ENCODE peak calls at places on chromosomes 13 and 19, in seven cellular contexts. One of them, this sample, is unnamed.

GRCh38 chr19:19510432-19510831 is 4.9 kb downstream of the TSSK6 start:
- DNase-seq in HCT116: no peak
- DNase-seq in GM23248: peak; percentile 16
- DNase-seq in SK-N-SH: no peak
- DNase-seq in OCI-LY7: no peak
- DNase-seq in PC-3: no peak
- DNase-seq in hepatocyte: no peak
- DNase-seq in this sample: no peak

GRCh38 chr13:40445557-40445990 is 220.9 kb downstream of the FOXO1 start:
- DNase-seq in SK-N-SH: no peak
- DNase-seq in GM23248: no peak
- DNase-seq in OCI-LY7: peak; percentile 100
- DNase-seq in PC-3: peak; percentile 74
- DNase-seq in hepatocyte: no peak
- DNase-seq in HCT116: no peak
- DNase-seq in this sample: no peak

GRCh38 chr19:11261902-11262839 is at the start of gene DOCK6:
- DNase-seq in hepatocyte: peak; percentile 76
- DNase-seq in SK-N-SH: peak; percentile 91
- DNase-seq in OCI-LY7: peak; percentile 68
- DNase-seq in GM23248: peak; percentile 72
- DNase-seq in PC-3: peak; percentile 32
- DNase-seq in HCT116: no peak
- DNase-seq in this sample: no peak

GRCh38 chr19:41758846-41759245 is 3.5 kb downstream of the CEACAM6 start:
- DNase-seq in OCI-LY7: no peak
- DNase-seq in HCT116: no peak
- DNase-seq in hepatocyte: no peak
- DNase-seq in GM23248: no peak
- DNase-seq in PC-3: peak; percentile 62
- DNase-seq in SK-N-SH: no peak
- DNase-seq in this sample: no peak

GRCh38 chr19:46954502-46955004 is 65.1 kb upstream of the NPAS1 start:
- DNase-seq in hepatocyte: no peak
- DNase-seq in SK-N-SH: no peak
- DNase-seq in OCI-LY7: no peak
- DNase-seq in PC-3: no peak
- DNase-seq in GM23248: no peak
- DNase-seq in HCT116: no peak
- DNase-seq in this sample: peak; percentile 36

GRCh38 chr19:35908977-35909683 is 1.0 kb upstream of the TYROBP start:
- DNase-seq in OCI-LY7: peak; percentile 83
- DNase-seq in SK-N-SH: no peak
- DNase-seq in GM23248: no peak
- DNase-seq in hepatocyte: no peak
- DNase-seq in PC-3: no peak
- DNase-seq in HCT116: no peak
- DNase-seq in this sample: no peak

GRCh38 chr13:106140476-106140875 is 395.0 kb downstream of the EFNB2 start:
- DNase-seq in OCI-LY7: no peak
- DNase-seq in SK-N-SH: no peak
- DNase-seq in HCT116: no peak
- DNase-seq in GM23248: no peak
- DNase-seq in PC-3: no peak
- DNase-seq in hepatocyte: no peak
- DNase-seq in this sample: no peak

GRCh38 chr19:45243144-45243732 is 2.0 kb downstream of the EXOC3L2 start:
- DNase-seq in HCT116: no peak
- DNase-seq in hepatocyte: no peak
- DNase-seq in OCI-LY7: no peak
- DNase-seq in SK-N-SH: no peak
- DNase-seq in PC-3: no peak
- DNase-seq in GM23248: no peak
- DNase-seq in this sample: no peak

GRCh38 chr13:112966776-112967175 is 2.2 kb upstream of the MCF2L start:
- DNase-seq in OCI-LY7: no peak
- DNase-seq in GM23248: no peak
- DNase-seq in hepatocyte: no peak
- DNase-seq in SK-N-SH: no peak
- DNase-seq in HCT116: no peak
- DNase-seq in PC-3: no peak
- DNase-seq in this sample: no peak

GRCh38 chr13:102702965-102703720 is 8.3 kb upstream of the METTL21C start:
- DNase-seq in GM23248: peak; percentile 36
- DNase-seq in HCT116: no peak
- DNase-seq in hepatocyte: no peak
- DNase-seq in SK-N-SH: no peak
- DNase-seq in OCI-LY7: no peak
- DNase-seq in PC-3: no peak
- DNase-seq in this sample: no peak

GRCh38 chr19:33603377-33603776 is 18.4 kb upstream of the CHST8 start:
- DNase-seq in OCI-LY7: no peak
- DNase-seq in SK-N-SH: no peak
- DNase-seq in hepatocyte: no peak
- DNase-seq in HCT116: no peak
- DNase-seq in PC-3: no peak
- DNase-seq in GM23248: no peak
- DNase-seq in this sample: no peak

GRCh38 chr19:33609353-33609752 is 12.4 kb upstream of the CHST8 start:
- DNase-seq in GM23248: no peak
- DNase-seq in HCT116: no peak
- DNase-seq in hepatocyte: no peak
- DNase-seq in PC-3: no peak
- DNase-seq in SK-N-SH: no peak
- DNase-seq in OCI-LY7: no peak
- DNase-seq in this sample: no peak

GRCh38 chr19:33606556-33606955 is 15.2 kb upstream of the CHST8 start:
- DNase-seq in HCT116: no peak
- DNase-seq in SK-N-SH: no peak
- DNase-seq in OCI-LY7: no peak
- DNase-seq in GM23248: no peak
- DNase-seq in hepatocyte: no peak
- DNase-seq in PC-3: no peak
- DNase-seq in this sample: no peak

GRCh38 chr19:33601583-33601982 is 20.2 kb upstream of the CHST8 start:
- DNase-seq in HCT116: no peak
- DNase-seq in GM23248: no peak
- DNase-seq in PC-3: no peak
- DNase-seq in SK-N-SH: no peak
- DNase-seq in hepatocyte: no peak
- DNase-seq in OCI-LY7: no peak
- DNase-seq in this sample: no peak

DNA sequence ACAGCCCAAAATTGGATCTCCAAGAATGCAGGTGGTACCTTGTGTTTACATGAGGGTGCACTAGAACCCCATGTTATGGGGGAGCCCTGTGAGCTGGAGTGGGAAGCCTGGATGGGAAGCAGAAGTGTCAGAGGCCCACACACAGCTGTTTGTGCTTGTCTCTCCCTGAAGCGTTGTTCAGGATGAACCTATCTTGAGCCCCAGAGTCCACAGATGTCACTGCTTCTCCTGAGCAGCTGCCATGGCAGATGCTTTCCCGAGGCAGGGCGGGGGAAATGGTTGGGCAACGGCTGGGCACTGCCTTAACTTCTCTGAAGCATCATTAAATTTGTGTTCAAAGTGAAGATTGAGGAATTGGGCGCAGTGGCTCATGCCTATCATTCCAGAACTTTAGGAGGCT is 17.1 kb upstream of the CHST8 start:
- DNase-seq in OCI-LY7: no peak
- DNase-seq in HCT116: no peak
- DNase-seq in GM23248: no peak
- DNase-seq in SK-N-SH: no peak
- DNase-seq in PC-3: no peak
- DNase-seq in hepatocyte: no peak
- DNase-seq in this sample: no peak
- TF ChIP-seq EZH2phosphoT487 in OCI-LY7: no peak
- TF ChIP-seq EZH2phosphoT487 in HCT116: no peak
- TF ChIP-seq EZH2phosphoT487 in GM23248: no peak
- TF ChIP-seq EZH2phosphoT487 in SK-N-SH: no peak
- TF ChIP-seq EZH2phosphoT487 in PC-3: no peak
- TF ChIP-seq EZH2phosphoT487 in hepatocyte: no peak
- TF ChIP-seq EZH2phosphoT487 in this sample: no peak

DNA sequence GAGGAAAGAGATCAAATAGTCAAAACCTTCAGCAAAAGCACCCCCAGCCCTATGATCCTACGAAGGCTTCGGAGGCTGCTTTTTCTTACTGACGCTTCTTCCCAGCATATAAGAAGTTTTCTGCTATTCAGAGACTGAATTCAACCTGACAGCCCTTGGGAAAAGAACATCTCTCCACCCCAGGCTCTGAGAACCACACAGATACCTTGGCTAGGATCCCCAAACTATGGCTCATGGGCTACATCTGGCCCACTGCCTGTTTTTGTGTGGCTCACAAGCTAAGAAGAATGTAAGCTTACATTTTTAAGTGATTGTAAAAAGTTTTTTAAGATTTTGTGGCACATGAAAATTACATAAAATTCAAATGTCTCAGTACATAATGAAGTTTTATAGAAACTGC is 3.0 kb downstream of the SLC15A1 start:
- DNase-seq in HCT116: no peak
- DNase-seq in GM23248: peak; percentile 96
- DNase-seq in OCI-LY7: no peak
- DNase-seq in PC-3: no peak
- DNase-seq in SK-N-SH: no peak
- DNase-seq in hepatocyte: no peak
- DNase-seq in this sample: no peak
- TF ChIP-seq EZH2phosphoT487 in HCT116: no peak
- TF ChIP-seq EZH2phosphoT487 in GM23248: no peak
- TF ChIP-seq EZH2phosphoT487 in OCI-LY7: no peak
- TF ChIP-seq EZH2phosphoT487 in PC-3: no peak
- TF ChIP-seq EZH2phosphoT487 in SK-N-SH: no peak
- TF ChIP-seq EZH2phosphoT487 in hepatocyte: no peak
- TF ChIP-seq EZH2phosphoT487 in this sample: no peak

GRCh38 chr19:39405930-39406655 is 554 bp upstream of the ZFP36 start:
- DNase-seq in OCI-LY7: peak; percentile 84
- DNase-seq in hepatocyte: no peak
- DNase-seq in SK-N-SH: no peak
- DNase-seq in HCT116: no peak
- DNase-seq in GM23248: peak; percentile 67
- DNase-seq in PC-3: no peak
- DNase-seq in this sample: peak; percentile 81
- TF ChIP-seq EZH2phosphoT487 in OCI-LY7: no peak
- TF ChIP-seq EZH2phosphoT487 in hepatocyte: no peak
- TF ChIP-seq EZH2phosphoT487 in SK-N-SH: no peak
- TF ChIP-seq EZH2phosphoT487 in HCT116: no peak
- TF ChIP-seq EZH2phosphoT487 in GM23248: no peak
- TF ChIP-seq EZH2phosphoT487 in PC-3: no peak
- TF ChIP-seq EZH2phosphoT487 in this sample: no peak

GRCh38 chr19:18479964-18480723 is 41.7 kb downstream of the ELL start:
- DNase-seq in GM23248: peak; percentile 83
- DNase-seq in SK-N-SH: no peak
- DNase-seq in HCT116: no peak
- DNase-seq in OCI-LY7: no peak
- DNase-seq in PC-3: no peak
- DNase-seq in hepatocyte: no peak
- DNase-seq in this sample: no peak
- TF ChIP-seq EZH2phosphoT487 in GM23248: no peak
- TF ChIP-seq EZH2phosphoT487 in SK-N-SH: no peak
- TF ChIP-seq EZH2phosphoT487 in HCT116: no peak
- TF ChIP-seq EZH2phosphoT487 in OCI-LY7: no peak
- TF ChIP-seq EZH2phosphoT487 in PC-3: no peak
- TF ChIP-seq EZH2phosphoT487 in hepatocyte: no peak
- TF ChIP-seq EZH2phosphoT487 in this sample: no peak

GRCh38 chr13:30607908-30608307 is 9.8 kb upstream of the USPL1 start:
- DNase-seq in SK-N-SH: no peak
- DNase-seq in OCI-LY7: peak; percentile 89
- DNase-seq in PC-3: no peak
- DNase-seq in GM23248: no peak
- DNase-seq in HCT116: no peak
- DNase-seq in hepatocyte: no peak
- DNase-seq in this sample: peak; percentile 90
- TF ChIP-seq EZH2phosphoT487 in SK-N-SH: no peak
- TF ChIP-seq EZH2phosphoT487 in OCI-LY7: no peak
- TF ChIP-seq EZH2phosphoT487 in PC-3: no peak
- TF ChIP-seq EZH2phosphoT487 in GM23248: no peak
- TF ChIP-seq EZH2phosphoT487 in HCT116: no peak
- TF ChIP-seq EZH2phosphoT487 in hepatocyte: no peak
- TF ChIP-seq EZH2phosphoT487 in this sample: no peak

GRCh38 chr19:14096272-14096992 is 5.9 kb upstream of the SAMD1 start:
- DNase-seq in hepatocyte: no peak
- DNase-seq in SK-N-SH: no peak
- DNase-seq in GM23248: no peak
- DNase-seq in PC-3: no peak
- DNase-seq in HCT116: no peak
- DNase-seq in OCI-LY7: no peak
- DNase-seq in this sample: no peak
- TF ChIP-seq EZH2phosphoT487 in hepatocyte: no peak
- TF ChIP-seq EZH2phosphoT487 in SK-N-SH: no peak
- TF ChIP-seq EZH2phosphoT487 in GM23248: no peak
- TF ChIP-seq EZH2phosphoT487 in PC-3: no peak
- TF ChIP-seq EZH2phosphoT487 in HCT116: no peak
- TF ChIP-seq EZH2phosphoT487 in OCI-LY7: no peak
- TF ChIP-seq EZH2phosphoT487 in this sample: no peak

GRCh38 chr13:75876371-75877050 is 240.4 kb downstream of the LMO7 start:
- DNase-seq in PC-3: peak; percentile 72
- DNase-seq in OCI-LY7: peak; percentile 69
- DNase-seq in SK-N-SH: peak; percentile 55
- DNase-seq in GM23248: peak; percentile 77
- DNase-seq in hepatocyte: peak; percentile 74
- DNase-seq in HCT116: peak; percentile 60
- DNase-seq in this sample: peak; percentile 80
- TF ChIP-seq EZH2phosphoT487 in PC-3: no peak
- TF ChIP-seq EZH2phosphoT487 in OCI-LY7: no peak
- TF ChIP-seq EZH2phosphoT487 in SK-N-SH: no peak
- TF ChIP-seq EZH2phosphoT487 in GM23248: no peak
- TF ChIP-seq EZH2phosphoT487 in hepatocyte: no peak
- TF ChIP-seq EZH2phosphoT487 in HCT116: no peak
- TF ChIP-seq EZH2phosphoT487 in this sample: no peak

GRCh38 chr19:28420731-28421550 is 792.0 kb downstream of the UQCRFS1 start:
- DNase-seq in hepatocyte: no peak
- DNase-seq in HCT116: no peak
- DNase-seq in OCI-LY7: no peak
- DNase-seq in PC-3: no peak
- DNase-seq in SK-N-SH: no peak
- DNase-seq in GM23248: peak; percentile 23
- DNase-seq in this sample: no peak
- TF ChIP-seq EZH2phosphoT487 in hepatocyte: no peak
- TF ChIP-seq EZH2phosphoT487 in HCT116: no peak
- TF ChIP-seq EZH2phosphoT487 in OCI-LY7: no peak
- TF ChIP-seq EZH2phosphoT487 in PC-3: no peak
- TF ChIP-seq EZH2phosphoT487 in SK-N-SH: no peak
- TF ChIP-seq EZH2phosphoT487 in GM23248: no peak
- TF ChIP-seq EZH2phosphoT487 in this sample: no peak

DNA sequence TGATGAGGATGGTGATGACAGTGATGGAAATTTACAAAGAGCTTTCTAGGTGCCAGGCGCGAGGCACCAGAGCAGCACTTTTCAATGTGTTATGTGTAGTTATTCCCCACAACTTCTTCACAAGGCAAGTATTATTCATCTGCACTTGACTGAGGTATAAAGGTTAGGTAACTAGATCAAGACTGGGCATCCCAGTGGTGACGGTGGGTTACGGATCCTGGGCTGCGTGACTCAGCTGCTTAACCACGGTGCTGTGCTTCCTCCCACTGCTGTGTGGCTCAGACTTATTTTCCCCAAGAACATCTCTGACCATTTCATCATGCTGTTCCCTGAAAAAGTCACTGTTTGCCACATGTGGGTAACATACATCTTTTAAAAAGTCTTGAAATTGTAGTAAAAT is 19.3 kb downstream of the EDDM13 start:
- DNase-seq in GM23248: no peak
- DNase-seq in HCT116: no peak
- DNase-seq in SK-N-SH: no peak
- DNase-seq in hepatocyte: no peak
- DNase-seq in OCI-LY7: no peak
- DNase-seq in PC-3: no peak
- DNase-seq in this sample: no peak
- TF ChIP-seq EZH2phosphoT487 in GM23248: no peak
- TF ChIP-seq EZH2phosphoT487 in HCT116: no peak
- TF ChIP-seq EZH2phosphoT487 in SK-N-SH: no peak
- TF ChIP-seq EZH2phosphoT487 in hepatocyte: no peak
- TF ChIP-seq EZH2phosphoT487 in OCI-LY7: no peak
- TF ChIP-seq EZH2phosphoT487 in PC-3: no peak
- TF ChIP-seq EZH2phosphoT487 in this sample: no peak

This sample was measured in MM.1S.